ENCODE peak calls at places on chromosomes 4 and X, in four cellular contexts. J is T follicular helper cell, D is kidney tubule cell, O is GM06990. F is an unnamed sample.

GRCh38 chr4:80631861-80632260 is 296.3 kb downstream of the CFAP299 start:
- DNase-seq in D (no peak), O (no peak), J (no peak), F (no peak)

GRCh38 chrX:1398431-1399340 is 6.8 kb upstream of the SLC25A6 start:
- DNase-seq in O (no peak), J (no peak), D (no peak), F (no peak)

GRCh38 chrX:49876750-49877149 is 2.5 kb upstream of the USP27X start:
- DNase-seq in D (peak; percentile 39), J (no peak), O (no peak), F (no peak)

GRCh38 chr4:85909851-85910250 is 434.9 kb downstream of the ARHGAP24 start:
- DNase-seq in J (no peak), D (peak; percentile 60), O (no peak), F (no peak)

GRCh38 chrX:45135616-45136015 is 65.1 kb downstream of the DIPK2B start:
- DNase-seq in J (no peak), D (no peak), O (no peak), F (no peak)

GRCh38 chr4:76526585-76526990 is 91.6 kb downstream of the SHROOM3 start:
- DNase-seq in D (peak; percentile 67), O (no peak), J (no peak), F (no peak)

GRCh38 chr4:188663369-188663768 is 524.1 kb downstream of the TRIML1 start:
- DNase-seq in D (no peak), J (no peak), O (no peak), F (no peak)

GRCh38 chr4:87717276-87718031 is 67.4 kb downstream of the DMP1 start:
- DNase-seq in D (no peak), J (no peak), O (no peak), F (no peak)

GRCh38 chr4:78061939-78062603 is 4.9 kb downstream of the FRAS1 start:
- DNase-seq in O (no peak), D (no peak), J (no peak), F (no peak)

GRCh38 chrX:118503260-118504041 is 7.8 kb downstream of the DOCK11 start:
- DNase-seq in D (no peak), J (no peak), O (no peak), F (no peak)

GRCh38 chr4:124710253-124710849 is 2.2 kb downstream of the ANKRD50 start:
- DNase-seq in J (no peak), O (no peak), D (no peak), F (no peak)

GRCh38 chr4:53587123-53587522 is 4.2 kb downstream of the LNX1 start:
- DNase-seq in J (no peak), O (no peak), D (peak; percentile 46), F (no peak)

GRCh38 chrX:154918060-154918483 is 31.9 kb downstream of the F8A1 start:
- DNase-seq in D (peak; percentile 71), J (no peak), O (peak; percentile 40), F (no peak)

GRCh38 chrX:34956915-34957314 is 14.3 kb downstream of the FAM47B start:
- DNase-seq in O (no peak), D (peak; percentile 77), J (no peak), F (no peak)

GRCh38 chrX:68997911-68998310 is 167.3 kb downstream of the PJA1 start:
- DNase-seq in O (no peak), D (no peak), J (no peak), F (no peak)

GRCh38 chr4:137651128-137651527 is 118.8 kb upstream of the PCDH18 start:
- DNase-seq in O (no peak), D (peak; percentile 56), J (no peak), F (no peak)

GRCh38 chrX:21487832-21488231 is 113.6 kb downstream of the CNKSR2 start:
- DNase-seq in O (no peak), J (no peak), D (peak; percentile 33), F (no peak)